ENCODE peak calls at places on chromosomes 16 and 17, in five cellular contexts. H, I, X, N and A are unnamed samples.

GRCh38 chr17:56918916-56919315 is 5.1 kb upstream of the TRIM25 start:
- DNase-seq in I (no peak), H (no peak), N (no peak), X (no peak), A (no peak)

GRCh38 chr16:75589301-75589700 is 23.1 kb downstream of the GABARAPL2 start:
- DNase-seq in X (no peak), H (no peak), N (no peak), I (no peak), A (no peak)

GRCh38 chr17:58189436-58190146 is 2.9 kb upstream of the EPX start:
- DNase-seq in H (no peak), I (no peak), X (peak; percentile 47), N (no peak), A (peak; percentile 26)

GRCh38 chr17:28867276-28867675 is 12.5 kb downstream of the ERAL1 start:
- DNase-seq in H (no peak), X (no peak), I (no peak), N (no peak), A (no peak)

GRCh38 chr17:80992077-80992947 is 671 bp downstream of the CHMP6 start:
- DNase-seq in H (no peak), X (no peak), N (no peak), I (no peak), A (no peak)

GRCh38 chr16:67311607-67312449 is 14.7 kb downstream of the KCTD19 start:
- DNase-seq in N (peak; percentile 28), H (peak; percentile 93), X (peak; percentile 70), I (no peak), A (no peak)

GRCh38 chr17:34171245-34171818 is 83.8 kb upstream of the CCL2 start:
- DNase-seq in H (no peak), X (peak; percentile 12), I (peak; percentile 82), N (peak; percentile 65), A (peak; percentile 84)

GRCh38 chr16:75789237-75789636 is 62.9 kb upstream of the CPHXL start:
- DNase-seq in I (no peak), N (peak; percentile 53), H (no peak), X (peak; percentile 46), A (peak; percentile 56)

GRCh38 chr16:57590654-57591085 is 37.8 kb upstream of the ADGRG1 start:
- DNase-seq in N (peak; percentile 42), X (peak; percentile 28), I (no peak), H (no peak), A (peak; percentile 32)

GRCh38 chr17:67431210-67432015 is 54.3 kb downstream of the PITPNC1 start:
- DNase-seq in N (no peak), H (no peak), I (no peak), X (peak; percentile 76), A (peak; percentile 12)

GRCh38 chr16:684067-684794 is at the start of gene JMJD8:
- DNase-seq in I (peak; percentile 98), H (no peak), X (peak; percentile 89), N (no peak), A (peak; percentile 83)

GRCh38 chr16:35797811-35798210 is 2338.4 kb downstream of the TP53TG3F start:
- DNase-seq in X (no peak), I (no peak), H (no peak), N (no peak), A (no peak)

GRCh38 chr17:70661342-70662222 is 492.2 kb downstream of the KCNJ2 start:
- DNase-seq in H (no peak), I (no peak), X (no peak), N (no peak), A (no peak)

GRCh38 chr16:35523991-35524390 is 2064.6 kb downstream of the TP53TG3F start:
- DNase-seq in X (no peak), I (no peak), H (no peak), N (no peak), A (no peak)

DNA sequence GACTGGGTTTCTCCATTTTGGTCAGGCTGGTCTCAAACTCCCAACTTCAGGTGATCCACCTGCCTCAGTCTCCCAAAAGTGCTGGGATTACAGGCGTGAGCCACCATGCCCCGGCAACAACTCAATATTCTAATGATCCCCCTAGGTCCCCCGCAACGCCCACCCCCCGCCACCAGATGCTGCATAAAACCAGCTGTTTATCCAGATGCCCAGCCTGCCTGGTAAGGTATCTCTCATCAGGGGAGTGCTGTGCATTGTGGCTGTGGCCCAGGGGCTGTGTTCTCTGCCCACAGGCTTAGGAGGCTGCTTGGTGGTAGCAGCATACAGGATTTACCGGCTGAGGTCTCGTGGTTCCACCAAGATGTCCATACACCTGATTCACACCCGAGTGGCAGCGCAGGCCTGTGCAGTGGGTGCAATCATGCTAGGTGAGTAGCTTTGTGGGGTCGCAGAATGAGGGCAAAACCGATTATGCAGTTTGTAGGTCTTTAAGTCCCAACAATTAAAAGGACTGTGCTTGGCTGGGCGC is 1.3 kb downstream of the HIGD1B start:
- DNase-seq in I (no peak), H (no peak), N (no peak), X (no peak), A (no peak)
- TF ChIP-seq SRF in I (no peak), H (no peak), N (no peak), X (no peak), A (no peak)

DNA sequence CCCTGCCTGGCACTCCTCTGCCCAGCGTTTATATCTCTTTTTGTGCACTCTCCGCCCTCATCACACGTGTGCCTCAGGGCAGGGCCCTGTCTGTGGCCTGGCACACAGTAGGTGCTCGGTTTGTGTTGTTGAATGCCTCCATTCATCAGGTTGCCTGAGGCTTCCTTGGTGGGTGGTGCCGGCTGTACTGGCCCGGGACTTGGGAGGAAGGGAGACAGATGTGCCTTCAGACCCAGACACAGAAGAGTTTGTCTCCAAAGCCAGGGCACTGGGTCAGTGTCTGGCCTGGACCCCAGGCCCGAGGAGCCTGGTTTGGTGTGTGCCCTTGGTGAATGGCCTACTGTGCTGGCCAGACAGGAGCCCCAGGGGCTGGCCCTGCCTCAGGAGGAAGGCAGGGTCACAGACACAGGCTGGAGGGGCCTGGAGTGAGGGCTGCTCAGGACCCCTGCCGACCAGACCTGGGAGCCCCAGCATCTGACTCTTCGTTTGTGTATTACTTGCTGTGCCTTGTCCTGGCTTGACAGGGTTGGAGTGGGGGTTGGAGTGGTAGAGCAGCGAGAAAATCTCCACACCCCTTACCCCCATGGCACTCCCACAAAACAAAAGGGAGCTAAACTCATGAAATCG is 71.7 kb downstream of the RAI1 start:
- DNase-seq in I (no peak), H (no peak), X (no peak), N (no peak), A (no peak)
- TF ChIP-seq SRF in I (no peak), H (no peak), X (no peak), N (no peak), A (no peak)

GRCh38 chr17:50459081-50459676 is 9.5 kb downstream of the CHAD start:
- DNase-seq in H (no peak), N (peak; percentile 95), X (peak; percentile 15), I (no peak), A (no peak)

GRCh38 chr17:50459756-50460155 is 8.9 kb downstream of the CHAD start:
- DNase-seq in I (no peak), N (no peak), H (no peak), X (no peak), A (no peak)

GRCh38 chr17:50462446-50462845 is 6.2 kb downstream of the CHAD start:
- DNase-seq in X (no peak), N (no peak), I (no peak), H (no peak), A (no peak)

GRCh38 chr17:50461550-50462132 is 7.0 kb downstream of the CHAD start:
- DNase-seq in X (no peak), N (no peak), I (no peak), H (no peak), A (no peak)

DNA sequence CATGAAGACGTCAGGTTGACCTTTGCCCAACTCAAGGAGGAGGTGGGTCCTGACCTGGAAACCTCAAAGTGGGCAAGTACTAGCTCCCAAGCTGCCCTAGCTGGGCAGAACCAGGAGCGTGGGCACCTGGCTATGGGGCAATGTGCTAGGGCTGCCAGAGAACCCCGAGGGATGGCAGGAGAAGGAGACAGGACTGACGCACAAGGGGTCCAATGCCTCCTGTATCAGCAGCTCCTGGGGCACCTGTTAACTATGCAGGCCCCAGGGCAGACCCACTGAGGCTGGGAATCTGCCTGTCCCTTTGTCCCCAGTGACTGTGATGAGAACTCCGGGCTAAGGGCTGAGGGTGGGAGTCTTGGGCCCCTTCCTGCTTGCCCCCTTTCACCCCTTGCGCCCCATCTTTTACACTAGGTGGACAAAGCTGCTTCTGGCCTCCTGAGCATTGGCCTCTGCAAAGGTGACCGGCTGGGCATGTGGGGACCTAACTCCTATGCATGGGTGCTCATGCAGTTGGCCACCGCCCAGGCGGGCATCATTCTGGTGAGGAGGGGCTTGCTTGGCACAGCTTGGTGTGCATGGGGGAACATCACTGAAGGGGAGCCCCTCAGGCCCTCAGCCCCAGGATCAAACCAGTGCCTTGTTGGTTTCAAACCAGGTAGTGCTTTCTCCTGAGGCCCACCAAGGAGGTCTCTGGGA is 7.7 kb downstream of the CHAD start:
- DNase-seq in N (no peak), I (no peak), X (no peak), H (no peak), A (no peak)
- TF ChIP-seq SRF in N (no peak), I (no peak), X (no peak), H (no peak), A (no peak)

DNA sequence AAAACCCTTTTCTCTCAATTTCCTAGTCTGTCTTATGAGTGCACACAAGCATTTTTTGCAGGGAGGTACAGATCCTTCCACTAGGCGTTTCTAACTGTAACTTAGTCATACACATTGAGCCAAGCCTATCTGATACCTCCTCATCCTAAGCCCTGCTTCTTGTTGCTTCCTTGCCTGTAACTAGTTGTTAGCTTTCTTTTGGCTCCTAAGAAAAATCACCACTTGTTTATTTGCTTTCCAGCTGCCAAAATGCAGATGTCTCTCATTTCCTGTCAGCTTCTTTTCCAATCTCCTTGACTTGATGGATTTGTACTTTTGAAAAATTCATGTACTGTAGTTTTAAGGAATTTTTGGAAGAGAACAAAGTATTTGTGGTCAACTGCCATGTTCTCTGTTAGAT is 73.7 kb downstream of the TNRC6C start:
- DNase-seq in N (no peak), X (no peak), H (no peak), I (no peak), A (peak; percentile 55)
- TF ChIP-seq SRF in N (no peak), X (no peak), H (no peak), I (no peak), A (peak; percentile 49)

DNA sequence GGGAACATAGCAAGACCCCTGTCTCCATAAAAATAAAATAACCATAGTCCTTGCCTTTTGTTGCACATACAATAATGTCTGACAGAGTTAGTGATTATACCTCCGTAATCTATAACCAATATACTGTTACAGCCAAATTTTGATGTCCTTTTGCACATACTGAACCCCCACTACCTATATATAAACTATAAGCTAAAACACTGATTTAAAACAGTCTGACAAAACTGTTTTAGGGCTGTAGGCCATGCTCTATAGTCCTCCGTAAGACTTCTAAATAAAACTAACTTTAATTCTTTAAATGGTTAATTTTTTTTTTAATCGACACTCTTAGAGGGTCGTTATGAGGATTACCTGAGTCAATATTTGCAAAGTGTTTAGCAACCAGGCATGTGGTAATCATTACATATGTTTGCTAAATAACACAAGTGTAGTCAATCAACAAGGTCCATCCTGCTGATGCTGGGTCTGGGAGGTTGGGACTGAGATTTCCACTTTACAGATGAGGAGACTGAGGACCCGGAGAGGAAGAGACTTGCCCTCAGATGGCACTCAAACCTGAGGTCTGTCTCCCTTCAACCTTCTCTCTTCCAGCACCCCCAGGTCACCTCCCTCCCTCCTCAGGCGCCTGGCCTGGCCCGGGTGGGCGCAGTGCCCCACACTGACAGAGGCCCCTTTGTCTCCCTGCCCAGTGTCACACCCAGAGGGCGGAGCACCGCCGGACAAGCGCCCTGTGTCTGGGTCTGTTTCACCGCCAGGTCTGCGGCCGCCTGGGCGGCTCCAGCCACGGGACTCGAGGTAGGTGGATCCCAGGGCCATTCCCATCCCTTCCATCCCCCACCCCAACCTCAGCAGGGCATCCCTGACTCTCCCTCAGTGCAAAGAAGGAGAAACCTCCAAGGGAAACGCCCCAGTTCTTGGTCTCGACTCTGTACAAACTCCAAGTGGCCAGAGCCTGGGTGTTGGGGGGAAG is 10.3 kb downstream of the ZNF385C start:
- DNase-seq in H (no peak), X (peak; percentile 31), I (no peak), N (peak; percentile 93), A (no peak)
- TF ChIP-seq SRF in H (no peak), X (no peak), I (no peak), N (no peak), A (no peak)

GRCh38 chr16:12092347-12092882 is 115.9 kb downstream of the SNX29 start:
- DNase-seq in N (peak; percentile 38), I (no peak), X (peak; percentile 7), H (no peak), A (no peak)
- TF ChIP-seq SRF in N (no peak), I (no peak), X (no peak), H (no peak), A (no peak)